ENCODE peak calls at places on chromosome 5, in ten cellular contexts. C, X, B, T, V, G, J, E, I and Q are unnamed samples.

GRCh38 chr5:31186672-31187267 is 6.7 kb upstream of the CDH6 start:
- DNase-seq in E (peak), B (peak), V (no peak), G (no peak), X (peak), I (peak), C (peak), T (no peak), J (no peak), Q (no peak)

GRCh38 chr5:52007230-52007858 is 624.1 kb downstream of the ISL1 start:
- DNase-seq in I (peak), E (peak), B (peak), X (peak), G (no peak), C (peak), V (peak), T (no peak), J (no peak), Q (no peak)

GRCh38 chr5:42984307-42984706 is 55.8 kb downstream of the ANXA2R start:
- DNase-seq in E (no peak), B (peak), I (no peak), X (no peak), V (no peak), J (no peak), G (no peak), C (peak), T (no peak), Q (no peak)

GRCh38 chr5:96408841-96409458 is 24.1 kb downstream of the PCSK1 start:
- DNase-seq in E (no peak), B (no peak), X (no peak), I (no peak), T (no peak), V (no peak), G (no peak), C (no peak), J (no peak), Q (no peak)

GRCh38 chr5:176740131-176740701 is 70.1 kb upstream of the UNC5A start:
- DNase-seq in G (peak), X (no peak), V (no peak), T (no peak), C (no peak), I (no peak), J (no peak), E (no peak), B (no peak), Q (no peak)

GRCh38 chr5:150658699-150659265 is 2.3 kb upstream of the MYOZ3 start:
- DNase-seq in C (no peak), G (no peak), E (no peak), I (no peak), J (no peak), X (no peak), T (no peak), B (no peak), V (no peak), Q (no peak)

GRCh38 chr5:401216-402034 is 41.6 kb upstream of the EXOC3 start:
- DNase-seq in X (no peak), C (no peak), I (no peak), G (peak), T (peak), V (peak), J (peak), B (no peak), E (no peak), Q (no peak)

GRCh38 chr5:90983148-90983547 is 400.0 kb downstream of the ARRDC3 start:
- DNase-seq in G (no peak), V (no peak), I (peak), E (no peak), B (peak), T (no peak), J (no peak), X (no peak), C (peak), Q (no peak)

GRCh38 chr5:154543380-154543779 is 65.4 kb upstream of the HAND1 start:
- DNase-seq in G (no peak), E (peak), J (no peak), I (peak), V (no peak), B (peak), X (no peak), C (no peak), T (no peak), Q (no peak)

GRCh38 chr5:39846144-39846543 is 421.4 kb upstream of the DAB2 start:
- DNase-seq in C (no peak), E (no peak), V (no peak), I (no peak), G (no peak), B (no peak), J (no peak), X (no peak), T (no peak), Q (no peak)

GRCh38 chr5:138805096-138805495 is 51.9 kb downstream of the CTNNA1 start:
- DNase-seq in V (no peak), B (no peak), I (no peak), C (no peak), X (no peak), G (no peak), E (no peak), T (no peak), J (no peak), Q (no peak)

GRCh38 chr5:14348142-14348541 is 205.0 kb downstream of the TRIO start:
- DNase-seq in V (no peak), B (no peak), G (no peak), E (no peak), I (no peak), J (no peak), C (no peak), X (no peak), T (no peak), Q (no peak)

GRCh38 chr5:175873090-175873454 is 1.7 kb downstream of the CPLX2 start:
- DNase-seq in G (no peak), X (peak), V (no peak), C (no peak), I (no peak), J (no peak), T (no peak), B (no peak), E (no peak), Q (no peak)

GRCh38 chr5:135075621-135076585 is 41.9 kb upstream of the PITX1 start:
- DNase-seq in E (no peak), G (no peak), C (no peak), J (no peak), X (no peak), T (no peak), B (no peak), V (peak), I (no peak), Q (no peak)

GRCh38 chr5:102857090-102857818 is 102.1 kb downstream of the PAM start:
- DNase-seq in I (peak), T (no peak), E (no peak), V (no peak), X (no peak), J (peak), B (no peak), C (peak), G (no peak), Q (no peak)

GRCh38 chr5:31911291-31912265 is 262.5 kb downstream of the GOLPH3 start:
- DNase-seq in X (no peak), E (no peak), J (no peak), C (peak), V (no peak), I (no peak), B (peak), G (no peak), T (no peak), Q (no peak)

GRCh38 chr5:40734986-40735385 is 20.8 kb downstream of the TTC33 start:
- DNase-seq in B (no peak), I (peak), X (no peak), C (peak), T (no peak), V (no peak), G (no peak), E (no peak), J (no peak), Q (no peak)

GRCh38 chr5:179348833-179349232 is 3.6 kb upstream of the ADAMTS2 start:
- DNase-seq in J (no peak), V (no peak), C (no peak), T (peak), G (no peak), I (no peak), B (no peak), E (no peak), X (no peak), Q (no peak)

GRCh38 chr5:180785794-180786221 is 16.8 kb downstream of the MGAT1 start:
- DNase-seq in X (peak), E (no peak), T (no peak), B (peak), C (peak), V (peak), I (peak), J (peak), G (peak), Q (no peak)

GRCh38 chr5:7904170-7904569 is 35.2 kb downstream of the MTRR start:
- DNase-seq in T (no peak), I (peak), J (no peak), B (peak), E (no peak), X (no peak), G (no peak), V (no peak), C (peak), Q (no peak)

GRCh38 chr5:154513669-154514084 is 35.6 kb upstream of the HAND1 start:
- DNase-seq in C (no peak), T (no peak), G (no peak), X (no peak), B (peak), J (no peak), E (peak), V (no peak), I (peak), Q (no peak)

GRCh38 chr5:131854134-131854533 is 57.3 kb upstream of the FNIP1 start:
- DNase-seq in I (no peak), V (no peak), X (no peak), E (peak), B (peak), G (no peak), T (no peak), C (peak), J (no peak), Q (no peak)

GRCh38 chr5:175284806-175285205 is 159.2 kb downstream of the DRD1 start:
- DNase-seq in C (no peak), J (no peak), I (no peak), E (no peak), V (no peak), G (no peak), B (no peak), X (no peak), T (no peak), Q (no peak)

GRCh38 chr5:179314606-179315355 is 30.5 kb downstream of the ADAMTS2 start:
- DNase-seq in G (no peak), V (no peak), J (no peak), T (peak), C (no peak), X (no peak), E (no peak), I (peak), B (no peak), Q (no peak)

GRCh38 chr5:76363385-76364261 is 39.5 kb upstream of the IQGAP2 start:
- DNase-seq in V (no peak), X (no peak), E (no peak), G (no peak), B (no peak), I (no peak), J (peak), T (peak), C (no peak), Q (no peak)

GRCh38 chr5:131684051-131684450 is 49.0 kb upstream of the RAPGEF6 start:
- DNase-seq in G (no peak), X (no peak), I (peak), J (no peak), C (no peak), V (no peak), T (no peak), B (no peak), E (no peak), Q (no peak)

GRCh38 chr5:139593716-139594319 is 32.7 kb downstream of the UBE2D2 start:
- DNase-seq in V (no peak), I (peak), G (no peak), E (peak), C (peak), T (no peak), J (no peak), X (no peak), B (peak), Q (no peak)

GRCh38 chr5:83965431-83965830 is 244.8 kb upstream of the HAPLN1 start:
- DNase-seq in T (no peak), G (no peak), V (no peak), J (no peak), I (no peak), X (no peak), E (no peak), C (no peak), B (no peak), Q (no peak)

DNA sequence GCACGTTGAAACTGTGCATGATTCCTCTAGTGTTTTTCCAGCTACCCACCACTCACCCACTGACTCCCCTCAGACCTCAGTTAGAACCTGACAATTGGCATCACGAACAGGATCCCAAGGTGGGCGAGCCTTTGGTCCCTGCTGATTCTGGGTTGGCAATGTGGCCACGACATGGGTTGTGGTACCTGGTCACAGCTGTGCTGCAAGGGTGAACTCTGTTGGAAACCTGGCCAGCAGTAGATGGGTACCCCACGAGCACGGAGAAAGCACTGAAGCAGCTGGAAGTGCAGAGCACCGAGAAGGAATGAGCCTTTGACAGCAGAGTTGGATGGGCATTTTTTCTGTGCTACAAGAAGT is 180.1 kb downstream of the PDE4D start:
- DNase-seq in V (no peak), E (no peak), I (no peak), J (no peak), T (no peak), X (no peak), B (no peak), C (no peak), G (no peak), Q (no peak)
- TF ChIP-seq CTCF in V (no peak), E (no peak), I (no peak), J (no peak), T (no peak), X (no peak), B (no peak), C (no peak), G (no peak), Q (no peak)

DNA sequence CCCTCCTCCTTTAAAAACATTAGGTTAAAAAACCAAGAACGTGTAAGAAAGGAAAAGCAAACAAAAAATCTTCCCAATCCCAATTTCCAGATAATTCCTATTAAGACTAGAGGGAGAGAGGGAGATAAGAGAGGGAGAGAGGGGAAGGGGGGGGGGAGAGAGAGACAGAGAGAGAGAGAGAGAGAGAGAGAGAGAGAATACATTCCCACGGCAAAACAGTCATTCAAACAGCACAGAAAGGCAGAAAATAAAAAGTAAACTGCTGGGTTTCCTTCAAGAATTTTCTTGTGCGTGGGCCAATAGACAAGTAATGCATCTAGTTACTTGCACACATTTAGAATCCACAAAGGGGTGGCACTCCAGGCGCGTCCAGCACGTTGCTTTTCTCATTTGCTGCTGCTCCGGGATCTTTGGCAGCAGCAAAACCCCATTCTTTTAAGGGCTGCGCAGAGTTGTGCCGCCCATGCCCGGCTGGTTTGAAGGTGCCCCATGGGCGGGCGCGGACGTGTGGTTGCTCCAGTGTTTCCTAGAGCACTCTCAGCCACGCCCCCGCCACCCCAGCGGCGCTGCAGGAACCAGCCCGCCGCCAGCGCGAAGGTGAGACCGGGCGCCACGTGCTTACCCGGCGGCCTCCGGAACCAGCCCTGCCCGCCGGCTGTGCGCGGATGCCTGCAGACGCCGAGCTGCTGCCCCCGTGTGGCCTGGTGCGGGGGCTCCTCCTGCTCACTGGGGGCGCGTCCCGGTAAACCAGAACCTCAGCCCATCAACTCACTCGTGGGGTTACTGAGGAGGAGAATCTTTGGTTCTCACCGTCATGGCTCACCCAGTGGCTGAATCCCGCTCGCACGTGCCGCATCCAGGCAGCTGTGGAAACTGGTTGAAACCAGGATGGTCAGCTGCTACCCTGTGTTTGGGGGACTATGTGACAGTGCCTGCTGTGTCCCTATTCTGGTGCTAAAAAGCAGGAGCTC is 44.6 kb downstream of the STC2 start:
- DNase-seq in V (peak), G (no peak), C (peak), T (peak), B (peak), J (no peak), E (peak), I (peak), X (peak), Q (no peak)
- H3K4me3 ChIP-seq in V (peak), G (peak), C (peak), T (no peak), B (peak), J (no peak), E (peak), I (peak), X (peak), Q (no peak)

GRCh38 chr5:146388418-146388817 is 49.8 kb downstream of the POU4F3 start:
- DNase-seq in I (peak), G (no peak), T (no peak), E (no peak), V (no peak), J (no peak), C (peak), B (no peak), X (no peak), Q (no peak)

GRCh38 chr5:146395233-146395632 is 51.9 kb upstream of the TCERG1 start:
- DNase-seq in X (peak), C (no peak), E (no peak), I (no peak), V (no peak), B (no peak), G (no peak), J (no peak), T (no peak), Q (no peak)

GRCh38 chr5:146394486-146394885 is 52.6 kb upstream of the TCERG1 start:
- DNase-seq in I (no peak), T (no peak), E (no peak), V (no peak), G (no peak), J (no peak), B (no peak), C (no peak), X (no peak), Q (no peak)

GRCh38 chr5:146390469-146390868 is 51.8 kb downstream of the POU4F3 start:
- DNase-seq in I (no peak), G (no peak), V (no peak), B (no peak), E (peak), C (peak), T (no peak), J (no peak), X (peak), Q (no peak)
- TF ChIP-seq CTCF in I (no peak), G (no peak), V (no peak), B (no peak), E (peak), C (peak), T (no peak), J (no peak), X (peak), Q (no peak)

GRCh38 chr5:78359831-78360673 is at the start of gene SCAMP1:
- DNase-seq in X (peak), J (peak), V (peak), I (peak), T (peak), C (peak), B (peak), E (peak), G (peak), Q (peak)

GRCh38 chr5:78360674-78361225 is 333 bp downstream of the SCAMP1 start:
- DNase-seq in J (peak), I (no peak), E (peak), X (no peak), V (peak), B (no peak), G (no peak), C (no peak), T (peak), Q (peak)

GRCh38 chr5:78364005-78364404 is 3.6 kb downstream of the SCAMP1 start:
- DNase-seq in B (no peak), J (no peak), E (no peak), C (no peak), T (no peak), X (no peak), G (no peak), I (no peak), V (no peak), Q (no peak)

GRCh38 chr5:78361226-78361993 is 993 bp downstream of the SCAMP1 start:
- DNase-seq in T (no peak), B (peak), C (peak), V (peak), J (peak), E (peak), G (no peak), I (peak), X (peak), Q (no peak)

DNA sequence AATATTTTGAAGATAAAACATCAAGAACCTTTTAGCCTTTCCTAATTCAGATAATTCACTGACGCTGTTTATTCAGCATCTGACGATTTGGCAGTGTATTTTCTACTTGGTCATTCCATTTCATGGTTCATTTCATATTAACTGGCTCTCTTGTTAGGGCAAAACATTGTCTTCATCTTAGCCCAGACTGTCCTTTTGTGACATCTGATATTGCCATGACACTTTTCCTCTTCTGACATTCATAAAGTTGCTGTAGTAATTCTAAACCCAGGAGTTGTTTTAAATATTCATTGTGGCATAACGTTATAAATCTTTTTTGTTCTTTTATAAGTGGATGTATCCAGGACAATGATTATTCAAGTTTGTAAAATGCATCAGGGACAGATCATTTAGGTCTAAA is 1.8 kb downstream of the SCAMP1 start:
- DNase-seq in E (no peak), V (no peak), X (no peak), C (no peak), G (no peak), I (no peak), J (no peak), T (no peak), B (no peak), Q (no peak)
- H3K4me3 ChIP-seq in E (peak), V (no peak), X (peak), C (peak), G (no peak), I (no peak), J (no peak), T (no peak), B (peak), Q (no peak)

GRCh38 chr5:72844218-72844603 is 27.8 kb downstream of the TNPO1 start:
- DNase-seq in J (no peak), T (no peak), E (no peak), I (no peak), B (no peak), X (no peak), G (no peak), V (no peak), C (no peak), Q (no peak)

GRCh38 chr5:72841756-72842535 is 25.5 kb downstream of the TNPO1 start:
- DNase-seq in C (peak), E (no peak), V (no peak), I (peak), G (no peak), X (no peak), J (no peak), T (no peak), B (no peak), Q (no peak)

GRCh38 chr5:72846483-72846882 is 30.0 kb downstream of the TNPO1 start:
- DNase-seq in I (no peak), B (no peak), T (no peak), X (no peak), J (no peak), V (no peak), E (no peak), C (no peak), G (no peak), Q (no peak)

GRCh38 chr5:72845889-72846288 is 29.4 kb downstream of the TNPO1 start:
- DNase-seq in X (no peak), V (no peak), I (peak), G (no peak), E (no peak), B (no peak), T (no peak), J (no peak), C (no peak), Q (no peak)

GRCh38 chr5:72842816-72843215 is 26.4 kb downstream of the TNPO1 start:
- DNase-seq in J (no peak), I (no peak), C (peak), X (peak), V (no peak), E (no peak), T (no peak), G (no peak), B (peak), Q (no peak)
- TF ChIP-seq CTCF in J (no peak), I (no peak), C (no peak), X (peak), V (no peak), E (no peak), T (no peak), G (no peak), B (peak), Q (no peak)

GRCh38 chr5:101783241-101784095 is 512.6 kb downstream of the SLCO4C1 start:
- DNase-seq in I (no peak), G (no peak), B (no peak), V (no peak), J (no peak), E (no peak), T (no peak), C (peak), X (peak), Q (no peak)
- H3K4me3 ChIP-seq in I (no peak), G (peak), B (no peak), V (peak), J (no peak), E (peak), T (no peak), C (peak), X (no peak), Q (peak)